ENCODE peak calls at places on chromosomes 7 and 10, in eight cellular contexts. G is GM12878, U is tibial nerve, P is suprapubic skin, B is H1, L is A549, N is stomach, Q is ovary. F is an unnamed sample.
A peak's percentile ranks its signal among the peaks of the same experiment; 100 is the strongest.

GRCh38 chr10:52318822-52319464 is 4.9 kb downstream of the DKK1 start:
- DNase-seq in Q (no peak), G (no peak), B (no peak), L (peak; percentile 66), N (no peak), U (no peak), P (no peak), F (no peak)

GRCh38 chr7:135714534-135715009 is 13.4 kb downstream of the SLC13A4 start:
- DNase-seq in B (no peak), G (no peak), Q (no peak), U (no peak), N (no peak), L (peak; percentile 63), P (no peak), F (no peak)

GRCh38 chr7:38660427-38661099 is 29.4 kb upstream of the AMPH start:
- DNase-seq in B (no peak), L (peak; percentile 15), U (no peak), N (no peak), Q (no peak), P (no peak), G (no peak), F (no peak)

GRCh38 chr10:26805567-26806245 is 55.1 kb downstream of the ABI1 start:
- DNase-seq in N (no peak), G (no peak), B (no peak), U (no peak), P (no peak), Q (no peak), L (no peak), F (no peak)

GRCh38 chr7:148581685-148582084 is 8.9 kb upstream of the C7orf33 start:
- DNase-seq in N (no peak), P (no peak), L (no peak), Q (no peak), U (no peak), B (no peak), G (no peak), F (no peak)

GRCh38 chr10:91797874-91798735 is at the start of gene TNKS2:
- DNase-seq in N (peak; percentile 96), G (peak; percentile 75), L (peak; percentile 84), U (peak; percentile 87), B (peak; percentile 97), P (peak; percentile 96), Q (peak; percentile 97), F (peak; percentile 96)

GRCh38 chr10:50325449-50326188 is 74.3 kb upstream of the ASAH2 start:
- DNase-seq in P (peak; percentile 79), Q (no peak), B (no peak), G (no peak), L (peak; percentile 18), U (peak; percentile 39), N (peak; percentile 52), F (peak; percentile 86)

GRCh38 chr7:33736521-33737221 is 168.7 kb upstream of the BMPER start:
- DNase-seq in P (no peak), L (no peak), G (no peak), Q (no peak), U (no peak), B (no peak), N (no peak), F (no peak)

GRCh38 chr10:49089789-49090595 is 25.3 kb downstream of the VSTM4 start:
- DNase-seq in G (no peak), Q (peak; percentile 69), N (no peak), U (no peak), P (no peak), L (no peak), B (no peak), F (no peak)

GRCh38 chr7:108086962-108087361 is 43.2 kb downstream of the LAMB4 start:
- DNase-seq in U (no peak), B (no peak), G (no peak), P (no peak), Q (no peak), L (no peak), N (no peak), F (no peak)

GRCh38 chr10:120386896-120387295 is 70.1 kb upstream of the PLPP4 start:
- DNase-seq in P (no peak), B (no peak), Q (no peak), N (no peak), G (no peak), U (no peak), L (no peak), F (no peak)

GRCh38 chr10:112949128-112949823 is 771 bp upstream of the TCF7L2 start:
- DNase-seq in G (no peak), B (no peak), Q (no peak), U (no peak), L (no peak), N (no peak), P (no peak), F (no peak)
- TF ChIP-seq POLR2A in G (no peak), B (no peak), Q (no peak), U (no peak), L (no peak), N (no peak), P (no peak), F (no peak)

DNA sequence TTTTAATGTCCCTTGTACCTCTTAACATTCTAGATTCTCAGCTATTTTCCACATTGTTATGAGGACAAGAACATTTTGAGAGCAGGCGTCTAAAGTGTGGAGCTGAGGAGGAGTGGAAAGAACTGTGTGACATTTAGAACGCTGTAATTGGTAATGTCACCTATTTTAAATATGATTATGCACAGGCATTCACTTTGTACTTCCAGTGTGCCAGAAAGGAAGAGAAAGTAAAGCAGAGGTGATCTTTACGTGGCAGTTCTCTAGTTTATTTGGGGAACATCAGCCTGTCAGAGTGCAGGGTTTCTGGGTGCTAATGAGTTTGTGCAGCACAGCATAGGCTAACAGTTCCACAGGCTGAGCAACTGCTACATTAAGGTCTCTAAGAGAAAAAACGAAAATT is 498.4 kb upstream of the POM121L12 start:
- DNase-seq in G (no peak), U (no peak), Q (no peak), P (no peak), B (no peak), L (no peak), N (no peak), F (no peak)
- TF ChIP-seq EP300 in G (no peak), U (no peak), Q (no peak), P (no peak), B (no peak), L (no peak), N (no peak), F (no peak)

DNA sequence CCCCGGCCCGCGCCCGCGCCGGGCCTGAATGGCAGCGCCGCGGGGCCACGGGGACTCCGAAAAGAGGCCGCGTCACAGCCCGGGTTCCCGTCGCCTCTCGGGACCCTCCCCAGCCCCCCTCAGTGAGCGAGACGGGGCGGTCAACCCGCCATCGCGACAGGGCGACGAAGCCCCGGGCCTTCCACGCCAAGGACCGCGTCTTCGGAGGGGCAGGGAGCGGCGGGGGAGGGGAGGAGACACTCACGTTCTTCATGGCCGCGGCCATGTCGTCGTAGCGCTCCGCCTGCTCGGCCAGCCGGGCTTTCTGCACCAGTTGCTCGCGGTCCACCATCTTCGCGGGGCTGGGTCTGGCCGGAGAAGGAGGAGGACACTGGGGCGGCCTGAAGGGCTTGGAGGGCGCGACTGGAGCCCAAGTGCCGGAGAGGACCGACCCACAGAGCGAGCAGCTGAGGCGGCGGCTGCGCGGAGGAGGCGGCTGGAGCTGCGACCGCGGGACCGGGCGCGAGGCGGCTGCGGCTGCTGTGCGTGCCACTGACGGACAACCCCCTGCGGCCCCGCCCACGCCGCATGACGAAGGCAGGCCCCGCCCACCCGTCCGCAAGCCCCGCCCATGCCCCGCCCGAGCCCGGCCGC is at the start of gene YWHAG:
- DNase-seq in U (peak; percentile 84), B (peak; percentile 91), N (peak; percentile 91), G (no peak), L (no peak), Q (peak; percentile 95), P (peak; percentile 95), F (peak; percentile 95)
- TF ChIP-seq CTCF in U (no peak), B (no peak), N (no peak), G (no peak), L (no peak), Q (no peak), P (no peak), F (no peak)

GRCh38 chr10:95693668-95694534 is at the start of gene TCTN3:
- DNase-seq in U (peak; percentile 96), B (peak; percentile 95), Q (peak; percentile 95), G (peak; percentile 100), N (peak; percentile 97), P (peak; percentile 97), L (peak; percentile 99), F (peak; percentile 99)
- TF ChIP-seq POLR2A in U (peak; percentile 88), B (peak; percentile 90), Q (peak; percentile 77), G (peak; percentile 89), N (peak; percentile 83), P (peak; percentile 66), L (peak; percentile 88), F (peak; percentile 74)

F was measured in sigmoid colon.